ENCODE peak calls at places on chromosomes 5 and 9, in seven cellular contexts. N is neural progenitor cell, J is MM.1S, Q is SK-N-SH, B is PC-9, Y is GM23338, O is PC-3. I is an unnamed sample. For H3F3A, the result is how much of the 10 kb centered on the place peaks cover.

GRCh38 chr9:12680341-12680740 is 12.8 kb upstream of the TYRP1 start:
- DNase-seq in N (no peak), J (no peak), Q (no peak), B (no peak), Y (peak), O (peak), I (peak)

GRCh38 chr5:81779125-81779934 is 28.4 kb upstream of the SSBP2 start:
- DNase-seq in N (no peak), J (peak), Q (peak), B (no peak), Y (no peak), O (peak), I (peak)

GRCh38 chr9:98226968-98227367 is 28.5 kb downstream of the TBC1D2 start:
- DNase-seq in N (no peak), J (no peak), Q (no peak), B (no peak), Y (no peak), O (no peak), I (no peak)

GRCh38 chr9:119509291-119509905 is 140.2 kb upstream of the BRINP1 start:
- DNase-seq in N (no peak), J (no peak), Q (no peak), B (no peak), Y (no peak), O (no peak), I (peak)

GRCh38 chr5:76473676-76474075 is 70.6 kb downstream of the IQGAP2 start:
- DNase-seq in N (no peak), J (no peak), Q (no peak), B (no peak), Y (no peak), O (no peak), I (no peak)

GRCh38 chr5:1324719-1325190 is 20.1 kb downstream of the CLPTM1L start:
- DNase-seq in N (no peak), J (no peak), Q (no peak), B (no peak), Y (peak), O (no peak), I (no peak)

GRCh38 chr9:69044226-69045219 is 9.0 kb downstream of the FXN start:
- DNase-seq in N (peak), J (peak), Q (peak), B (peak), Y (peak), O (peak), I (peak)

GRCh38 chr9:108687360-108687981 is 168.3 kb downstream of the ACTL7B start:
- DNase-seq in N (no peak), J (no peak), Q (no peak), B (no peak), Y (peak), O (no peak), I (peak)

GRCh38 chr5:109099081-109099480 is 310.7 kb downstream of the PJA2 start:
- DNase-seq in N (no peak), J (no peak), Q (no peak), B (no peak), Y (no peak), O (no peak), I (peak)

GRCh38 chr5:173327084-173327947 is 898 bp downstream of the STC2 start:
- DNase-seq in N (peak), J (no peak), Q (peak), B (no peak), Y (no peak), O (no peak), I (peak)
- H3F3A ChIP-seq in N (under half), J (under half), Q (under half), B (half or more), Y (under half), O (under half), I (under half)

GRCh38 chr9:22040760-22041159 is 31.7 kb upstream of the CDKN2B start:
- DNase-seq in N (no peak), J (no peak), Q (no peak), B (peak), Y (no peak), O (peak), I (peak)
- H3F3A ChIP-seq in N (under half), J (under half), Q (under half), B (under half), Y (under half), O (under half), I (under half)

GRCh38 chr9:111985315-111985714 is 88.7 kb downstream of the UGCG start:
- DNase-seq in N (no peak), J (no peak), Q (no peak), B (no peak), Y (no peak), O (no peak), I (no peak)

GRCh38 chr9:111991179-111991578 is 94.6 kb downstream of the UGCG start:
- DNase-seq in N (no peak), J (no peak), Q (no peak), B (no peak), Y (no peak), O (no peak), I (no peak)

GRCh38 chr9:111984075-111984802 is 87.6 kb downstream of the UGCG start:
- DNase-seq in N (no peak), J (no peak), Q (no peak), B (no peak), Y (no peak), O (no peak), I (no peak)

GRCh38 chr9:111983484-111983908 is 86.9 kb downstream of the UGCG start:
- DNase-seq in N (no peak), J (peak), Q (no peak), B (no peak), Y (no peak), O (no peak), I (no peak)

GRCh38 chr9:111986035-111986556 is 89.5 kb downstream of the UGCG start:
- DNase-seq in N (no peak), J (no peak), Q (no peak), B (no peak), Y (no peak), O (no peak), I (no peak)
- H3F3A ChIP-seq in N (under half), J (under half), Q (under half), B (under half), Y (under half), O (under half), I (under half)

DNA sequence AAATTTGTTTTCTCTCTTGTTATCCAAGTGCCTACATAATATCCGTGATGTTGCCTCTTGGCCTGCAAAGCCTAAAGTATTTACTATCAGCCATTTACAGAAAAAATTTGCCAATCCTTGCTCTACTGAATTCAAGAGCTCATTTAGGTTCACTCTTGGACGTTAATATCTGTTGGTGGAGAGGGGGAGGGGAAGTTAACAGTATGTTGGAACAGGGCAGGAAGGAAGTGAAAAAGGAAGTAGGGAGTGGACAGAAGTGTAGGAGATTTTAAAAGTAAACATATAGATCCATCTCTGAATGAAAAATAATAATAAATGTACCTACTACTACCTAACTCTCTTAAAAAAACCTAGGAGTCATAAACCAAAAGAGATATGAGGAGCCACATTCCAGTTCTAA is 32.8 kb downstream of the ZNF608 start:
- DNase-seq in N (no peak), J (no peak), Q (no peak), B (no peak), Y (no peak), O (no peak), I (no peak)
- H3F3A ChIP-seq in N (under half), J (under half), Q (under half), B (under half), Y (under half), O (under half), I (under half)

GRCh38 chr9:19378154-19378553 is 1.9 kb downstream of the RPS6 start:
- DNase-seq in N (no peak), J (no peak), Q (no peak), B (no peak), Y (no peak), O (no peak), I (peak)
- H3F3A ChIP-seq in N (half or more), J (under half), Q (half or more), B (half or more), Y (under half), O (under half), I (half or more)

GRCh38 chr9:131733601-131734061 is 6.2 kb downstream of the RAPGEF1 start:
- DNase-seq in N (no peak), J (peak), Q (peak), B (peak), Y (peak), O (peak), I (peak)

GRCh38 chr9:131732636-131733340 is 7.1 kb downstream of the RAPGEF1 start:
- DNase-seq in N (no peak), J (no peak), Q (no peak), B (no peak), Y (peak), O (no peak), I (no peak)

GRCh38 chr9:131734781-131735180 is 5.1 kb downstream of the RAPGEF1 start:
- DNase-seq in N (no peak), J (no peak), Q (no peak), B (no peak), Y (no peak), O (no peak), I (no peak)

GRCh38 chr9:131735238-131736181 is 4.4 kb downstream of the RAPGEF1 start:
- DNase-seq in N (no peak), J (no peak), Q (no peak), B (no peak), Y (no peak), O (peak), I (peak)

DNA sequence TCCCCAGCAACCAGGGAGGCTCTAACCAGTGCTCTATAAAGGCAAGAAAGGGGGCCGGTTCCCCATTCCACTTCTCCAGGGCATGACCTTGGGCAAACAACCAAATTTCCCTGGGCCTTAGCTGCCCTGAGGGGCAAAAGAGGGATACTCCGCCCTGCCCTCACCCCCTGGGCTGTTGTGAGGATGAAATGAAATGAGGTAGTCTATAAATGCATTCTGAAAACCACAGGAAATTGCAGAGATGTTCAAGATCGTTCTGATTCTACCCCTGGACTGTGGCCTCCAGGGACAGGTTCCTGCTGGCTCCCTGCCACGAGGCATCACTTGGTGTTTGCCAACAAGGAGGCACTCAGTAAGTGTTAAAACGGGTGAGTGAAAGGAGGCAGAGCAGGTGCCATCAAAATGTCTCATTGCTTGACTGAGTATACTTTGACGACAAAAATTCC is 5.7 kb downstream of the RAPGEF1 start:
- DNase-seq in N (no peak), J (peak), Q (peak), B (peak), Y (no peak), O (peak), I (peak)
- H3F3A ChIP-seq in N (under half), J (under half), Q (under half), B (under half), Y (under half), O (under half), I (under half)

I was measured in GM23248.